ENCODE peak calls at places on chromosome 11, in eight cellular contexts. X is mammary epithelial cell, H is neural progenitor cell, U is hepatocyte, D is PC-3, Q is GM23338, P is fibroblast of lung, N is HepG2. Y is an unnamed sample. For H3K79me2, the result is how much of the 10 kb centered on the place peaks cover.

GRCh38 chr11:74366576-74366975 is 31.7 kb downstream of the PGM2L1 start:
- DNase-seq in X (no peak), H (peak), U (no peak), D (no peak), Q (peak), P (peak), N (no peak), Y (no peak)

GRCh38 chr11:128931661-128932060 is 11.0 kb downstream of the TP53AIP1 start:
- DNase-seq in X (peak), H (no peak), U (no peak), D (no peak), Q (no peak), P (no peak), N (no peak), Y (no peak)

GRCh38 chr11:76835928-76836612 is 24.6 kb upstream of the ACER3 start:
- DNase-seq in X (no peak), H (no peak), U (peak), D (peak), Q (no peak), P (peak), N (no peak), Y (no peak)

GRCh38 chr11:122097419-122098001 is 18.5 kb downstream of the BLID start:
- DNase-seq in X (peak), H (peak), U (no peak), D (no peak), Q (peak), P (peak), N (no peak), Y (no peak)

GRCh38 chr11:68928108-68928429 is 24.4 kb downstream of the IGHMBP2 start:
- DNase-seq in X (no peak), H (no peak), U (no peak), D (no peak), Q (no peak), P (peak), N (no peak), Y (no peak)

GRCh38 chr11:34174411-34175041 is 69.1 kb downstream of the NAT10 start:
- DNase-seq in X (peak), H (peak), U (peak), D (peak), Q (peak), P (peak), N (peak), Y (peak)

GRCh38 chr11:10379871-10380568 is 75.0 kb upstream of the AMPD3 start:
- DNase-seq in X (peak), H (no peak), U (no peak), D (peak), Q (no peak), P (no peak), N (no peak), Y (no peak)

GRCh38 chr11:2462986-2463765 is 18.4 kb downstream of the KCNQ1 start:
- DNase-seq in X (no peak), H (no peak), U (no peak), D (peak), Q (no peak), P (no peak), N (peak), Y (no peak)

GRCh38 chr11:83693279-83693992 is 407.3 kb upstream of the CCDC90B start:
- DNase-seq in X (no peak), H (no peak), U (no peak), D (no peak), Q (peak), P (no peak), N (no peak), Y (no peak)

GRCh38 chr11:118002010-118002540 is 15.9 kb downstream of the IL10RA start:
- DNase-seq in X (no peak), H (no peak), U (no peak), D (no peak), Q (no peak), P (no peak), N (no peak), Y (no peak)

GRCh38 chr11:118304227-118304808 is at the start of gene CD3E:
- DNase-seq in X (no peak), H (no peak), U (no peak), D (no peak), Q (no peak), P (no peak), N (no peak), Y (peak)

GRCh38 chr11:76560219-76560618 is 110.3 kb downstream of the LRRC32 start:
- DNase-seq in X (peak), H (no peak), U (no peak), D (peak), Q (no peak), P (no peak), N (no peak), Y (no peak)

GRCh38 chr11:21921151-21921550 is 271.7 kb upstream of the ANO5 start:
- DNase-seq in X (no peak), H (peak), U (no peak), D (no peak), Q (no peak), P (no peak), N (no peak), Y (no peak)

GRCh38 chr11:108364159-108364558 is 103.2 kb downstream of the C11orf65 start:
- DNase-seq in X (no peak), H (no peak), U (no peak), D (peak), Q (no peak), P (peak), N (no peak), Y (no peak)

GRCh38 chr11:112292785-112293407 is 32.2 kb upstream of the PLET1 start:
- DNase-seq in X (peak), H (no peak), U (no peak), D (peak), Q (no peak), P (peak), N (no peak), Y (no peak)

GRCh38 chr11:72030428-72031045 is 31.8 kb downstream of the IL18BP start:
- DNase-seq in X (no peak), H (no peak), U (no peak), D (no peak), Q (no peak), P (no peak), N (no peak), Y (no peak)

GRCh38 chr11:72024073-72024749 is 25.5 kb downstream of the IL18BP start:
- DNase-seq in X (no peak), H (no peak), U (no peak), D (no peak), Q (no peak), P (no peak), N (no peak), Y (no peak)

GRCh38 chr11:72023335-72023734 is 24.6 kb downstream of the IL18BP start:
- DNase-seq in X (no peak), H (no peak), U (no peak), D (peak), Q (no peak), P (no peak), N (no peak), Y (no peak)

DNA sequence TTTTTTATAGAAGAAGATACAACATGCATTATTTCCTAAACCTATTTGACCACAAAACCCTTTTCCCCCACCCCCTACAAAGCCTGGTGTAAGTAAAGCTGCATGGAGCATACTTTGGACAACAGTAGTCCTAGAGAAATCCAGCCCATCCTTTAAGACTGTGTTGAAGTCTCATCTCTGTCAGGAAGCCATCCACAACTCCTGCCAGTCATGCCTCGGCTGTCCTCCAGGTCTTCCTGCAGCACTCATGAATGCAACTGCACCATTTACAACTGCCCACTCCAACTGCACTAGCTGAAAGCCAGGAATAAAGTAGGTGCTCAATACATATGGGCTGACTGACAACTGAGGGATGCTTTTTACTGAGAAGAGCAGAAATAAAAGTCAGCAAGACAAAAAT is 27.3 kb downstream of the IL18BP start:
- DNase-seq in X (no peak), H (no peak), U (no peak), D (no peak), Q (no peak), P (no peak), N (no peak), Y (no peak)
- H3K79me2 ChIP-seq in X (half or more), H (half or more), U (half or more), D (under half), Q (under half), P (under half), N (under half), Y (under half)

DNA sequence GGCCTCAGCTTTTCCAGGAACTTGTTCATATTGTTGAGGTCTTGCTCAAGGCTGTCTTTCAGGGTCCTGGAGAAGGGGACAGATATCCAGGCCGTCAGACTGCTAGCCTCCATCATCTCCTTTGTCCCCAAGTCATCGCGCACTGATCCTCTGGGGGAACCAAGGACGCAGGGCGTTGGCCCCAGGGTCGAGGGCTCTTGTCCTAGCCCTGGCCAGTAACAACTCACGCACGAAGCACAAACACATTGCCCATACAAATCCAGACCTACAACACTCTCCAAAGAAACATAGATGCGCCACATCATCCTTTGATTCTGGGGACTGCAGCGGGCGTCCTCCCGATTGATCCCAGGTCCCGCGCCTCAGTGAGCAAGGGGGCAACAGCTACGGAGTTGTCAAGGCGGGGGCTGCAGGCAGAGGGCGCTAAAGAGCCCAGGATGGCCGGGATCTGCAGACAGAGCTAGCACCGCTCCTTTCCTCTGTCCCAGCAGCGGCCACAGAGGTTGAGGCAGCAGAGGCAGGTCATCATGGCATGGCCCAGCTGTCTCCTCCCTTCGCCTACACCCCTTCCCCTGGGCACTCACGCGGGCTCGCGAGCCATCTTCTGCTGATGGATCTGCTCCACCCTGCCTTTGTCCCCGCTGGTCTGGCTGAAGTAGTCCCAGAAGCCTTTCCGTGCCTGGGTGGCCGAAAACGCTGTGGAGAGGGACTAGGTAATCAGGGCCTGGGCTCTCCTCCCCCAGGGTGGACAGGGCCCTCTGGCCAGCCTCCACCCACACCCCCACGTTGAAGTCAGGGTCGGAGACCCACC is 472 bp downstream of the APOA5 start:
- DNase-seq in X (no peak), H (peak), U (peak), D (peak), Q (peak), P (peak), N (peak), Y (peak)
- H3K4me3 ChIP-seq in X (no peak), H (no peak), U (no peak), D (no peak), Q (no peak), P (no peak), N (peak), Y (peak)

GRCh38 chr11:75499423-75500305 is 26.1 kb downstream of the GDPD5 start:
- DNase-seq in X (peak), H (no peak), U (no peak), D (peak), Q (no peak), P (peak), N (no peak), Y (no peak)
- H3K4me2 ChIP-seq in X (peak), H (no peak), U (no peak), D (peak), Q (no peak), P (peak), N (no peak), Y (no peak)

GRCh38 chr11:64853709-64854108 is 9.3 kb upstream of the CDC42BPG start:
- DNase-seq in X (no peak), H (no peak), U (no peak), D (no peak), Q (no peak), P (no peak), N (no peak), Y (no peak)
- H3K79me2 ChIP-seq in X (under half), H (under half), U (under half), D (under half), Q (under half), P (under half), N (under half), Y (under half)

DNA sequence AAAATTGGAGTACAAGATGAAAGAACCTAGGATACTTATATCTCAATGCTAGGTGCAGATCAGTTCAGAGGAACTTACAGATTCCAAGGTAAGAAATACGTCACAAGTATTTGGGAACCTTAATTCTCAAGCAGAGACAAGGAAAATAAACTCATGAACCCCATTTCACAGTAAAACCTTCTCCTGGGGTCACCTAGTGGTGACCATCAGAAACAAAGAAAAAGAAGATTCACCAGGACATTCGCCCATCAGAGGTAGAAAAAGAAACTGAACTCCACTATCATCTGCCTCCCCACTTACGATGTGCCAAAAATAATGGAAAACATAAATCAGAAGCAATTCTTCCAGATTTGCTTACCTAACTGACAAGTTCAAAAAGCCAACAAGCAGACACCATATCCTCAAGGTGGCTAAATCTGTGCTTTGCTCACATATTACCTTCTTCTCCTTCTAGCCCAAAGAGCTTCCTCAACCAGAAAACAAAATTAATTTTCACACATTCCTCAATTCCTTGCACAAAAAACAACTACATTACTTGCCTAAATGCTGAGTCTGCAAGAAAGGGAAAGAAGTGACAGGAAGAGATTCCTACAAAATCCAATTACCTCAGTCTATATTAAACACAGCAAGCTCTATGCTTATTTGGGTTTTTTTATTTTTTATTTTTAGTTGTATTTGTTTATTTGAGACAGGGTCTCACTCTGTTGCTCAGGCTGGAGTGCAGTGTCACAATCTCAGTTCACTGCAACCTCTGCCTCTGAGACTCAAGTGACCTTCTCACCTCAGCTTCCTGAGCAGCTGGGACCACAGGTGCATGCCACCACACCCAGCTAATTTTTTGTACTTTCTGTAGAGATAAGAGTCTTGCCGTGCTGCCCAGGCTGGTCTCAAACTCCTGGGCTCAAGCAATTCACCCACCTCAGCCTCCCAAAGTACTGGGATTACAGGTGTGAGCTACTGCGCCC is 4.7 kb downstream of the DENND5A start:
- DNase-seq in X (no peak), H (no peak), U (no peak), D (no peak), Q (peak), P (no peak), N (no peak), Y (peak)
- H3K4me3 ChIP-seq in X (no peak), H (no peak), U (no peak), D (no peak), Q (no peak), P (no peak), N (no peak), Y (no peak)

DNA sequence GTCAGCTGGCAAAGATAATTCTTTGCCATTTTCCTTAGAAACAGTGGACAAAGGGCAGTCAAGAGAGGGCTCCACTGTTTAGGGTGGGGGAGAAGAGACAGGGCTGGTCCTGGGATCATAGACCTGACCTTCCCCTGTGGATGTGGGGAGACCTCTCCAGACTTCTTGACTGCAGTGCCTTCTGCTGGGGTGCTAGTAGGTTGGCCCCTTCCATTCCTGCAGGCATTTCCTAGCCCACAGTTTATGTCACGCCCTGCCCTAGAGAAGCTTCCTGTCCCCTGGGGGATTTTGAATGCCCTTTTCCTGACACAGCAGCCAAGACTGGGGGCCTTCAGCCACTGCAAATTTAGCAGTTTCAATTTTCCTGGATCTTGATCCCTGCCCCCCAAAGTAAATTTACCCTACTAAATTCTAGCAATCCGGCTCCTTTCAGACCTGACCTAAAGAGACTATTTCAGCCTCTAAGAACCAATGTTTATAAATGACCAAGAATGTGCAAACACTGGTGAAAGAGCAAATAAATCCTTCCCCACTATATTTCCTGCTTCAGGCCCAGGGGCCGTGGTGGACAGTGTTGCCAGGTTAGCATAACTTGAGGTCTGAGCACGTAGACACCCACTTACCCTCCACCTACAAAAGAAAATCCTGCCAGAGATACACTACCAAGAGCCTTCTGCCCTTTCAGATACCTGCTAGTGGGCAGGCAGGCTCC is 58.4 kb downstream of the PPFIBP2 start:
- DNase-seq in X (no peak), H (no peak), U (peak), D (peak), Q (peak), P (no peak), N (peak), Y (no peak)
- H3K4me2 ChIP-seq in X (no peak), H (no peak), U (peak), D (peak), Q (peak), P (peak), N (peak), Y (no peak)

DNA sequence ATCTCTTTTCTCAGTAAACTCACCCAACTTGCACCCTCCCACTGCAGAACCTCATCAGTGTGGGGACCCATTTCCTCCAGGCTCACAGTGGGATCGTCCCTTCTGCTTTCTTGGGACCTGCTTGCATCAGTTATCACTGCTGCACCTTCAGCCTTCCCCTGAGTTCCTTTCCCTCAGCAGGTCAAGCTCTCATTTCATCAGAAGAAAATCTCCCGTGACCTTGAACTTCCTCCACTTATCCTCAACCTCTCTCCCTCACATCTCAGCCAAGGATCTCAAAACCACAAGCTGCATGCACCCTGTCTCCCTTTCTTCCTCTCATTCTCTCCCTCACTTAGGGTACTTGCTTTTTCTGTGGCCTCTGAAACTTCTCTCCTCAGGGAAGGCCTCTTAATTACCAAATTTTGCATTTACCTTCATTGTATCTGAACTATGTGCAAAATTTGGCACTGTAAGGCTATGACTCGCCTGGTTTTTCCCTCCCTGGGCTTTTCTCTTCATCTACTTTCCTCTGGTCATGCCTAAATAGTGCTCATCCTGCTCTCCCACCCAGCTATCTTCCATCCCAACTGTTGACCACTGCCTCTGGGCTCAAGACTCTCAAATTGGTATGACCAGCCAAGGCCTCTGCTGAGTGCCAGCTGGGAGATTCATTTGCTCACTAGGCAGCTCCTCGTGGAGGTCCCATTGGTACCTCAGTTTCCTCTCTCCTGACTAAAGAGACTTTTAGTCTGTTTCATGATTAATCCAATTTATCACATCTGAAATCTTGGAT is 2.7 kb upstream of the RCE1 start:
- DNase-seq in X (no peak), H (no peak), U (peak), D (no peak), Q (no peak), P (no peak), N (no peak), Y (no peak)
- H3K79me2 ChIP-seq in X (half or more), H (under half), U (under half), D (under half), Q (under half), P (under half), N (under half), Y (under half)

GRCh38 chr11:124839051-124839971 is 25.9 kb upstream of the ROBO3 start:
- DNase-seq in X (no peak), H (peak), U (peak), D (no peak), Q (peak), P (no peak), N (no peak), Y (no peak)
- H3K4me3 ChIP-seq in X (peak), H (peak), U (peak), D (peak), Q (peak), P (peak), N (peak), Y (no peak)

GRCh38 chr11:5500391-5500790 is 9.4 kb downstream of the UBQLN3 start:
- DNase-seq in X (no peak), H (no peak), U (no peak), D (no peak), Q (no peak), P (no peak), N (no peak), Y (no peak)

GRCh38 chr11:5505363-5506048 is 4.3 kb downstream of the UBQLN3 start:
- DNase-seq in X (no peak), H (no peak), U (no peak), D (no peak), Q (no peak), P (no peak), N (no peak), Y (no peak)

GRCh38 chr11:5507586-5508305 is 2.0 kb downstream of the UBQLN3 start:
- DNase-seq in X (no peak), H (no peak), U (no peak), D (no peak), Q (no peak), P (no peak), N (no peak), Y (no peak)

GRCh38 chr11:5507177-5507576 is 2.6 kb downstream of the UBQLN3 start:
- DNase-seq in X (no peak), H (no peak), U (no peak), D (no peak), Q (peak), P (no peak), N (no peak), Y (peak)

DNA sequence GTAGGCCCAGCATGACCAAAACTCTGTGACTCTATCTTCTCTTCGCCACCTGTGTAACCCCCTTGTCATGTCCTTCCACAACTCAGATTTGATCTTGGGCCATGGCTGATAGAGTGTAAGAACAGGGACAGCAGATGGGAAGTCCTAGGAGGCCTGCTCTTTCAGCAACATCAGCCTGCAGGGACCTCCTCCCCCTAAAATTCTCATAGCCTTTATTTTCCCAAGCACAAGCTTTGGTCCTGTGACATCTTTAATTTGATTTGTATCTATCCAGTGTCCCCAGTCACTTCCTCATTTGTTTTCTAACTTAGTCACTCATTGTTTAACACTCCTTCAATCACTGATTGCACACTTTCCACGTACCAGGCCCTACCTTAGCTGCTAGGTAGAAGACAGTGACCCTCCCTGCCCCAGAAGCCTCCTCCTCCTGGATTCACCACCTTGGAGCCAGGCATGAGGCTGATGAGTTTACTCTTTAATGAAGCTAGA is 5.3 kb downstream of the UBQLN3 start:
- DNase-seq in X (no peak), H (no peak), U (no peak), D (no peak), Q (no peak), P (no peak), N (no peak), Y (no peak)
- H3K4me2 ChIP-seq in X (no peak), H (no peak), U (no peak), D (no peak), Q (no peak), P (no peak), N (no peak), Y (no peak)

Y was measured in OCI-LY7.